ENCODE peak calls at places on chromosomes 11 and 22, in eight cellular contexts. One of them, this sample, is unnamed.

GRCh38 chr11:31509017-31509411 is 408 bp downstream of the IMMP1L start:
- DNase-seq in NCI-H1105 treated with DMSO at 0.1 percent for 48 hours: peak; percentile 33
- DNase-seq in HuH-7.5: no peak
- DNase-seq in stimulated activated CD8-positive, alpha-beta memory T cell treated with anti-CD3 and anti-CD28 coated beads, Interleukin-7, amount 100 ng/mL, for 1 hour: no peak
- DNase-seq in NCI-H748 treated with DMSO at 0.1 percent for 48 hours: no peak
- DNase-seq in brain microvascular endothelial cell: no peak
- DNase-seq in myocyte: no peak
- DNase-seq in D341Med: no peak
- DNase-seq in this sample: no peak

GRCh38 chr11:60786811-60787567 is 1.9 kb downstream of the MS4A10 start:
- DNase-seq in NCI-H748 treated with DMSO at 0.1 percent for 48 hours: no peak
- DNase-seq in stimulated activated CD8-positive, alpha-beta memory T cell treated with anti-CD3 and anti-CD28 coated beads, Interleukin-7, amount 100 ng/mL, for 1 hour: no peak
- DNase-seq in NCI-H1105 treated with DMSO at 0.1 percent for 48 hours: peak; percentile 10
- DNase-seq in HuH-7.5: no peak
- DNase-seq in brain microvascular endothelial cell: peak; percentile 82
- DNase-seq in myocyte: peak; percentile 93
- DNase-seq in D341Med: no peak
- DNase-seq in this sample: peak; percentile 36

GRCh38 chr22:37803195-37803635 is 4.5 kb upstream of the GCAT start:
- DNase-seq in NCI-H748 treated with DMSO at 0.1 percent for 48 hours: no peak
- DNase-seq in D341Med: no peak
- DNase-seq in stimulated activated CD8-positive, alpha-beta memory T cell treated with anti-CD3 and anti-CD28 coated beads, Interleukin-7, amount 100 ng/mL, for 1 hour: no peak
- DNase-seq in HuH-7.5: no peak
- DNase-seq in brain microvascular endothelial cell: no peak
- DNase-seq in NCI-H1105 treated with DMSO at 0.1 percent for 48 hours: no peak
- DNase-seq in myocyte: no peak
- DNase-seq in this sample: no peak

GRCh38 chr11:104668797-104669463 is 229.3 kb downstream of the CASP12 start:
- DNase-seq in brain microvascular endothelial cell: peak; percentile 84
- DNase-seq in HuH-7.5: no peak
- DNase-seq in stimulated activated CD8-positive, alpha-beta memory T cell treated with anti-CD3 and anti-CD28 coated beads, Interleukin-7, amount 100 ng/mL, for 1 hour: no peak
- DNase-seq in D341Med: no peak
- DNase-seq in myocyte: peak; percentile 68
- DNase-seq in NCI-H1105 treated with DMSO at 0.1 percent for 48 hours: no peak
- DNase-seq in NCI-H748 treated with DMSO at 0.1 percent for 48 hours: no peak
- DNase-seq in this sample: no peak

GRCh38 chr22:23574877-23575276 is 5.2 kb downstream of the IGLL1 start:
- DNase-seq in D341Med: no peak
- DNase-seq in brain microvascular endothelial cell: no peak
- DNase-seq in HuH-7.5: no peak
- DNase-seq in NCI-H1105 treated with DMSO at 0.1 percent for 48 hours: no peak
- DNase-seq in stimulated activated CD8-positive, alpha-beta memory T cell treated with anti-CD3 and anti-CD28 coated beads, Interleukin-7, amount 100 ng/mL, for 1 hour: no peak
- DNase-seq in myocyte: no peak
- DNase-seq in NCI-H748 treated with DMSO at 0.1 percent for 48 hours: no peak
- DNase-seq in this sample: peak; percentile 32

GRCh38 chr11:7281083-7281482 is 29.4 kb downstream of the SYT9 start:
- DNase-seq in brain microvascular endothelial cell: no peak
- DNase-seq in NCI-H1105 treated with DMSO at 0.1 percent for 48 hours: no peak
- DNase-seq in myocyte: no peak
- DNase-seq in stimulated activated CD8-positive, alpha-beta memory T cell treated with anti-CD3 and anti-CD28 coated beads, Interleukin-7, amount 100 ng/mL, for 1 hour: no peak
- DNase-seq in D341Med: no peak
- DNase-seq in HuH-7.5: no peak
- DNase-seq in NCI-H748 treated with DMSO at 0.1 percent for 48 hours: no peak
- DNase-seq in this sample: no peak

GRCh38 chr22:35893698-35894097 is 134.9 kb downstream of the RBFOX2 start:
- DNase-seq in D341Med: no peak
- DNase-seq in HuH-7.5: no peak
- DNase-seq in NCI-H748 treated with DMSO at 0.1 percent for 48 hours: no peak
- DNase-seq in myocyte: peak; percentile 52
- DNase-seq in brain microvascular endothelial cell: no peak
- DNase-seq in stimulated activated CD8-positive, alpha-beta memory T cell treated with anti-CD3 and anti-CD28 coated beads, Interleukin-7, amount 100 ng/mL, for 1 hour: no peak
- DNase-seq in NCI-H1105 treated with DMSO at 0.1 percent for 48 hours: no peak
- DNase-seq in this sample: no peak

GRCh38 chr11:34165786-34166557 is 60.5 kb downstream of the NAT10 start:
- DNase-seq in stimulated activated CD8-positive, alpha-beta memory T cell treated with anti-CD3 and anti-CD28 coated beads, Interleukin-7, amount 100 ng/mL, for 1 hour: no peak
- DNase-seq in NCI-H1105 treated with DMSO at 0.1 percent for 48 hours: no peak
- DNase-seq in D341Med: no peak
- DNase-seq in HuH-7.5: peak; percentile 55
- DNase-seq in brain microvascular endothelial cell: no peak
- DNase-seq in NCI-H748 treated with DMSO at 0.1 percent for 48 hours: no peak
- DNase-seq in myocyte: peak; percentile 20
- DNase-seq in this sample: no peak

GRCh38 chr11:45348729-45349128 is 62.6 kb upstream of the SYT13 start:
- DNase-seq in myocyte: no peak
- DNase-seq in D341Med: no peak
- DNase-seq in NCI-H1105 treated with DMSO at 0.1 percent for 48 hours: no peak
- DNase-seq in stimulated activated CD8-positive, alpha-beta memory T cell treated with anti-CD3 and anti-CD28 coated beads, Interleukin-7, amount 100 ng/mL, for 1 hour: no peak
- DNase-seq in HuH-7.5: no peak
- DNase-seq in brain microvascular endothelial cell: no peak
- DNase-seq in NCI-H748 treated with DMSO at 0.1 percent for 48 hours: no peak
- DNase-seq in this sample: no peak

GRCh38 chr11:32100495-32100894 is 9.6 kb downstream of the RCN1 start:
- DNase-seq in HuH-7.5: no peak
- DNase-seq in myocyte: peak; percentile 95
- DNase-seq in D341Med: no peak
- DNase-seq in NCI-H748 treated with DMSO at 0.1 percent for 48 hours: no peak
- DNase-seq in brain microvascular endothelial cell: peak; percentile 39
- DNase-seq in stimulated activated CD8-positive, alpha-beta memory T cell treated with anti-CD3 and anti-CD28 coated beads, Interleukin-7, amount 100 ng/mL, for 1 hour: no peak
- DNase-seq in NCI-H1105 treated with DMSO at 0.1 percent for 48 hours: no peak
- DNase-seq in this sample: no peak

GRCh38 chr11:119739021-119739703 is 10.2 kb upstream of the NECTIN1 start:
- DNase-seq in brain microvascular endothelial cell: no peak
- DNase-seq in D341Med: no peak
- DNase-seq in NCI-H1105 treated with DMSO at 0.1 percent for 48 hours: no peak
- DNase-seq in HuH-7.5: no peak
- DNase-seq in NCI-H748 treated with DMSO at 0.1 percent for 48 hours: no peak
- DNase-seq in stimulated activated CD8-positive, alpha-beta memory T cell treated with anti-CD3 and anti-CD28 coated beads, Interleukin-7, amount 100 ng/mL, for 1 hour: no peak
- DNase-seq in myocyte: no peak
- DNase-seq in this sample: no peak

GRCh38 chr22:28952857-28953256 is 69.5 kb downstream of the ZNRF3 start:
- DNase-seq in myocyte: peak; percentile 42
- DNase-seq in D341Med: no peak
- DNase-seq in HuH-7.5: no peak
- DNase-seq in stimulated activated CD8-positive, alpha-beta memory T cell treated with anti-CD3 and anti-CD28 coated beads, Interleukin-7, amount 100 ng/mL, for 1 hour: no peak
- DNase-seq in NCI-H1105 treated with DMSO at 0.1 percent for 48 hours: no peak
- DNase-seq in NCI-H748 treated with DMSO at 0.1 percent for 48 hours: no peak
- DNase-seq in brain microvascular endothelial cell: no peak
- DNase-seq in this sample: no peak

GRCh38 chr11:74633406-74634393 is 41.3 kb downstream of the POLD3 start:
- DNase-seq in NCI-H748 treated with DMSO at 0.1 percent for 48 hours: no peak
- DNase-seq in stimulated activated CD8-positive, alpha-beta memory T cell treated with anti-CD3 and anti-CD28 coated beads, Interleukin-7, amount 100 ng/mL, for 1 hour: no peak
- DNase-seq in HuH-7.5: no peak
- DNase-seq in brain microvascular endothelial cell: no peak
- DNase-seq in NCI-H1105 treated with DMSO at 0.1 percent for 48 hours: no peak
- DNase-seq in D341Med: no peak
- DNase-seq in myocyte: no peak
- DNase-seq in this sample: no peak

GRCh38 chr11:36288442-36289225 is 590 bp downstream of the COMMD9 start:
- DNase-seq in brain microvascular endothelial cell: no peak
- DNase-seq in NCI-H1105 treated with DMSO at 0.1 percent for 48 hours: no peak
- DNase-seq in stimulated activated CD8-positive, alpha-beta memory T cell treated with anti-CD3 and anti-CD28 coated beads, Interleukin-7, amount 100 ng/mL, for 1 hour: no peak
- DNase-seq in myocyte: no peak
- DNase-seq in NCI-H748 treated with DMSO at 0.1 percent for 48 hours: no peak
- DNase-seq in D341Med: no peak
- DNase-seq in HuH-7.5: no peak
- DNase-seq in this sample: no peak

GRCh38 chr22:21041937-21042336 is 3.8 kb upstream of the LRRC74B start:
- DNase-seq in brain microvascular endothelial cell: peak; percentile 84
- DNase-seq in stimulated activated CD8-positive, alpha-beta memory T cell treated with anti-CD3 and anti-CD28 coated beads, Interleukin-7, amount 100 ng/mL, for 1 hour: no peak
- DNase-seq in HuH-7.5: no peak
- DNase-seq in D341Med: no peak
- DNase-seq in NCI-H1105 treated with DMSO at 0.1 percent for 48 hours: no peak
- DNase-seq in NCI-H748 treated with DMSO at 0.1 percent for 48 hours: no peak
- DNase-seq in myocyte: peak; percentile 73
- DNase-seq in this sample: no peak

GRCh38 chr11:132228756-132229325 is 858.4 kb downstream of the NTM start:
- DNase-seq in brain microvascular endothelial cell: peak; percentile 76
- DNase-seq in HuH-7.5: no peak
- DNase-seq in myocyte: peak; percentile 9
- DNase-seq in NCI-H1105 treated with DMSO at 0.1 percent for 48 hours: no peak
- DNase-seq in stimulated activated CD8-positive, alpha-beta memory T cell treated with anti-CD3 and anti-CD28 coated beads, Interleukin-7, amount 100 ng/mL, for 1 hour: no peak
- DNase-seq in NCI-H748 treated with DMSO at 0.1 percent for 48 hours: no peak
- DNase-seq in D341Med: no peak
- DNase-seq in this sample: no peak

GRCh38 chr11:118929496-118930151 is 3.9 kb upstream of the BCL9L start:
- DNase-seq in brain microvascular endothelial cell: peak; percentile 75
- DNase-seq in stimulated activated CD8-positive, alpha-beta memory T cell treated with anti-CD3 and anti-CD28 coated beads, Interleukin-7, amount 100 ng/mL, for 1 hour: peak; percentile 49
- DNase-seq in HuH-7.5: peak; percentile 67
- DNase-seq in myocyte: peak; percentile 74
- DNase-seq in NCI-H748 treated with DMSO at 0.1 percent for 48 hours: no peak
- DNase-seq in NCI-H1105 treated with DMSO at 0.1 percent for 48 hours: peak; percentile 91
- DNase-seq in D341Med: peak; percentile 85
- DNase-seq in this sample: peak; percentile 93

GRCh38 chr22:28075260-28075981 is 156.4 kb upstream of the PITPNB start:
- DNase-seq in HuH-7.5: peak; percentile 15
- DNase-seq in NCI-H1105 treated with DMSO at 0.1 percent for 48 hours: no peak
- DNase-seq in NCI-H748 treated with DMSO at 0.1 percent for 48 hours: no peak
- DNase-seq in myocyte: peak; percentile 91
- DNase-seq in D341Med: peak; percentile 47
- DNase-seq in stimulated activated CD8-positive, alpha-beta memory T cell treated with anti-CD3 and anti-CD28 coated beads, Interleukin-7, amount 100 ng/mL, for 1 hour: no peak
- DNase-seq in brain microvascular endothelial cell: peak; percentile 86
- DNase-seq in this sample: peak; percentile 63

GRCh38 chr22:41092847-41093371 is 517 bp downstream of the EP300 start:
- DNase-seq in NCI-H748 treated with DMSO at 0.1 percent for 48 hours: peak; percentile 22
- DNase-seq in D341Med: peak; percentile 53
- DNase-seq in myocyte: peak; percentile 25
- DNase-seq in brain microvascular endothelial cell: no peak
- DNase-seq in HuH-7.5: peak; percentile 45
- DNase-seq in NCI-H1105 treated with DMSO at 0.1 percent for 48 hours: peak; percentile 3
- DNase-seq in stimulated activated CD8-positive, alpha-beta memory T cell treated with anti-CD3 and anti-CD28 coated beads, Interleukin-7, amount 100 ng/mL, for 1 hour: no peak
- DNase-seq in this sample: no peak

GRCh38 chr11:13721760-13722159 is 53.3 kb downstream of the FAR1 start:
- DNase-seq in D341Med: no peak
- DNase-seq in HuH-7.5: no peak
- DNase-seq in myocyte: peak; percentile 8
- DNase-seq in NCI-H748 treated with DMSO at 0.1 percent for 48 hours: no peak
- DNase-seq in brain microvascular endothelial cell: no peak
- DNase-seq in NCI-H1105 treated with DMSO at 0.1 percent for 48 hours: no peak
- DNase-seq in stimulated activated CD8-positive, alpha-beta memory T cell treated with anti-CD3 and anti-CD28 coated beads, Interleukin-7, amount 100 ng/mL, for 1 hour: no peak
- DNase-seq in this sample: no peak

GRCh38 chr11:71447791-71448256 is 369 bp downstream of the DHCR7 start:
- DNase-seq in brain microvascular endothelial cell: no peak
- DNase-seq in D341Med: peak; percentile 74
- DNase-seq in NCI-H748 treated with DMSO at 0.1 percent for 48 hours: peak; percentile 38
- DNase-seq in myocyte: peak; percentile 52
- DNase-seq in stimulated activated CD8-positive, alpha-beta memory T cell treated with anti-CD3 and anti-CD28 coated beads, Interleukin-7, amount 100 ng/mL, for 1 hour: no peak
- DNase-seq in HuH-7.5: peak; percentile 64
- DNase-seq in NCI-H1105 treated with DMSO at 0.1 percent for 48 hours: peak; percentile 76
- DNase-seq in this sample: no peak

GRCh38 chr11:32456864-32457263 is 21.5 kb upstream of the WT1 start:
- DNase-seq in brain microvascular endothelial cell: no peak
- DNase-seq in NCI-H1105 treated with DMSO at 0.1 percent for 48 hours: no peak
- DNase-seq in HuH-7.5: no peak
- DNase-seq in myocyte: no peak
- DNase-seq in D341Med: no peak
- DNase-seq in NCI-H748 treated with DMSO at 0.1 percent for 48 hours: no peak
- DNase-seq in stimulated activated CD8-positive, alpha-beta memory T cell treated with anti-CD3 and anti-CD28 coated beads, Interleukin-7, amount 100 ng/mL, for 1 hour: no peak
- DNase-seq in this sample: no peak

GRCh38 chr22:45007247-45007945 is 2.4 kb downstream of the PHF21B start:
- DNase-seq in stimulated activated CD8-positive, alpha-beta memory T cell treated with anti-CD3 and anti-CD28 coated beads, Interleukin-7, amount 100 ng/mL, for 1 hour: no peak
- DNase-seq in D341Med: peak; percentile 79
- DNase-seq in HuH-7.5: peak; percentile 71
- DNase-seq in brain microvascular endothelial cell: peak; percentile 2
- DNase-seq in NCI-H1105 treated with DMSO at 0.1 percent for 48 hours: peak; percentile 58
- DNase-seq in NCI-H748 treated with DMSO at 0.1 percent for 48 hours: peak; percentile 47
- DNase-seq in myocyte: peak; percentile 56
- DNase-seq in this sample: no peak

GRCh38 chr11:6594142-6594768 is 9.2 kb downstream of the RRP8 start:
- DNase-seq in D341Med: no peak
- DNase-seq in NCI-H1105 treated with DMSO at 0.1 percent for 48 hours: no peak
- DNase-seq in HuH-7.5: no peak
- DNase-seq in brain microvascular endothelial cell: no peak
- DNase-seq in myocyte: no peak
- DNase-seq in NCI-H748 treated with DMSO at 0.1 percent for 48 hours: no peak
- DNase-seq in stimulated activated CD8-positive, alpha-beta memory T cell treated with anti-CD3 and anti-CD28 coated beads, Interleukin-7, amount 100 ng/mL, for 1 hour: no peak
- DNase-seq in this sample: no peak

GRCh38 chr11:34706709-34707461 is 86.0 kb downstream of the EHF start:
- DNase-seq in NCI-H748 treated with DMSO at 0.1 percent for 48 hours: no peak
- DNase-seq in myocyte: no peak
- DNase-seq in D341Med: no peak
- DNase-seq in HuH-7.5: no peak
- DNase-seq in brain microvascular endothelial cell: no peak
- DNase-seq in NCI-H1105 treated with DMSO at 0.1 percent for 48 hours: no peak
- DNase-seq in stimulated activated CD8-positive, alpha-beta memory T cell treated with anti-CD3 and anti-CD28 coated beads, Interleukin-7, amount 100 ng/mL, for 1 hour: no peak
- DNase-seq in this sample: no peak

GRCh38 chr11:72317982-72318381 is 74.0 kb upstream of the PHOX2A start:
- DNase-seq in stimulated activated CD8-positive, alpha-beta memory T cell treated with anti-CD3 and anti-CD28 coated beads, Interleukin-7, amount 100 ng/mL, for 1 hour: no peak
- DNase-seq in HuH-7.5: no peak
- DNase-seq in myocyte: no peak
- DNase-seq in NCI-H1105 treated with DMSO at 0.1 percent for 48 hours: no peak
- DNase-seq in brain microvascular endothelial cell: no peak
- DNase-seq in D341Med: no peak
- DNase-seq in NCI-H748 treated with DMSO at 0.1 percent for 48 hours: no peak
- DNase-seq in this sample: no peak